ENCODE peak calls at places on chromosome X, in six cellular contexts. One of them, this sample, is unnamed.

GRCh38 chrX:41332408-41332987 is 1.5 kb upstream of the DDX3X start:
- DNase-seq in H54: no peak
- DNase-seq in GM10248: no peak
- DNase-seq in NCI-H774: no peak
- DNase-seq in T-helper 2 cell: peak; percentile 50
- DNase-seq in effector CD4-positive, alpha-beta T cell: no peak
- DNase-seq in this sample: no peak

GRCh38 chrX:50747471-50747900 is 66.5 kb downstream of the SHROOM4 start:
- DNase-seq in H54: no peak
- DNase-seq in NCI-H774: no peak
- DNase-seq in GM10248: peak; percentile 13
- DNase-seq in T-helper 2 cell: peak; percentile 0
- DNase-seq in effector CD4-positive, alpha-beta T cell: no peak
- DNase-seq in this sample: peak; percentile 15

GRCh38 chrX:149284616-149285015 is 220.5 kb downstream of the IDS start:
- DNase-seq in H54: no peak
- DNase-seq in T-helper 2 cell: no peak
- DNase-seq in GM10248: no peak
- DNase-seq in NCI-H774: no peak
- DNase-seq in effector CD4-positive, alpha-beta T cell: no peak
- DNase-seq in this sample: no peak

GRCh38 chrX:40145670-40146470 is 48.1 kb upstream of the BCOR start:
- DNase-seq in T-helper 2 cell: no peak
- DNase-seq in effector CD4-positive, alpha-beta T cell: no peak
- DNase-seq in NCI-H774: no peak
- DNase-seq in GM10248: no peak
- DNase-seq in H54: no peak
- DNase-seq in this sample: no peak

GRCh38 chrX:17022205-17022604 is 75.7 kb downstream of the REPS2 start:
- DNase-seq in T-helper 2 cell: peak; percentile 17
- DNase-seq in NCI-H774: no peak
- DNase-seq in GM10248: no peak
- DNase-seq in effector CD4-positive, alpha-beta T cell: no peak
- DNase-seq in H54: no peak
- DNase-seq in this sample: no peak

GRCh38 chrX:53093177-53093655 is 726 bp upstream of the KANTR start:
- DNase-seq in H54: no peak
- DNase-seq in NCI-H774: peak; percentile 55
- DNase-seq in effector CD4-positive, alpha-beta T cell: peak; percentile 65
- DNase-seq in GM10248: peak; percentile 68
- DNase-seq in T-helper 2 cell: peak; percentile 83
- DNase-seq in this sample: no peak

GRCh38 chrX:71282514-71283408 is 674 bp upstream of the NONO start:
- DNase-seq in GM10248: peak; percentile 29
- DNase-seq in effector CD4-positive, alpha-beta T cell: peak; percentile 23
- DNase-seq in T-helper 2 cell: peak; percentile 76
- DNase-seq in NCI-H774: peak; percentile 28
- DNase-seq in H54: no peak
- DNase-seq in this sample: no peak

GRCh38 chrX:44105228-44105913 is 132.2 kb upstream of the NDP start:
- DNase-seq in GM10248: no peak
- DNase-seq in T-helper 2 cell: no peak
- DNase-seq in effector CD4-positive, alpha-beta T cell: no peak
- DNase-seq in H54: no peak
- DNase-seq in NCI-H774: no peak
- DNase-seq in this sample: no peak

GRCh38 chrX:53556868-53557267 is 122.7 kb upstream of the HSD17B10 start:
- DNase-seq in effector CD4-positive, alpha-beta T cell: no peak
- DNase-seq in NCI-H774: no peak
- DNase-seq in T-helper 2 cell: no peak
- DNase-seq in GM10248: no peak
- DNase-seq in H54: no peak
- DNase-seq in this sample: no peak

GRCh38 chrX:150936556-150936955 is 38.1 kb upstream of the CD99L2 start:
- DNase-seq in GM10248: no peak
- DNase-seq in T-helper 2 cell: no peak
- DNase-seq in NCI-H774: no peak
- DNase-seq in H54: no peak
- DNase-seq in effector CD4-positive, alpha-beta T cell: no peak
- DNase-seq in this sample: no peak

GRCh38 chrX:48045410-48046311 is 25.8 kb downstream of the ZNF630 start:
- DNase-seq in effector CD4-positive, alpha-beta T cell: no peak
- DNase-seq in GM10248: no peak
- DNase-seq in T-helper 2 cell: no peak
- DNase-seq in NCI-H774: no peak
- DNase-seq in H54: no peak
- DNase-seq in this sample: no peak

GRCh38 chrX:118211891-118212816 is 95.5 kb upstream of the KLHL13 start:
- DNase-seq in effector CD4-positive, alpha-beta T cell: no peak
- DNase-seq in NCI-H774: no peak
- DNase-seq in T-helper 2 cell: no peak
- DNase-seq in H54: no peak
- DNase-seq in GM10248: no peak
- DNase-seq in this sample: no peak

GRCh38 chrX:475926-476723 is 89.4 kb upstream of the PPP2R3B start:
- DNase-seq in T-helper 2 cell: no peak
- DNase-seq in GM10248: no peak
- DNase-seq in effector CD4-positive, alpha-beta T cell: no peak
- DNase-seq in NCI-H774: no peak
- DNase-seq in H54: no peak
- DNase-seq in this sample: no peak

GRCh38 chrX:151697537-151697936 is 2.3 kb downstream of the PRRG3 start:
- DNase-seq in effector CD4-positive, alpha-beta T cell: no peak
- DNase-seq in T-helper 2 cell: no peak
- DNase-seq in GM10248: no peak
- DNase-seq in NCI-H774: no peak
- DNase-seq in H54: no peak
- DNase-seq in this sample: no peak

GRCh38 chrX:111394581-111394980 is 17.4 kb downstream of the DCX start:
- DNase-seq in T-helper 2 cell: no peak
- DNase-seq in effector CD4-positive, alpha-beta T cell: no peak
- DNase-seq in H54: no peak
- DNase-seq in GM10248: no peak
- DNase-seq in NCI-H774: no peak
- DNase-seq in this sample: no peak

GRCh38 chrX:115013705-115014104 is 3.7 kb downstream of the IL13RA2 start:
- DNase-seq in T-helper 2 cell: no peak
- DNase-seq in H54: no peak
- DNase-seq in GM10248: no peak
- DNase-seq in effector CD4-positive, alpha-beta T cell: no peak
- DNase-seq in NCI-H774: no peak
- DNase-seq in this sample: no peak

GRCh38 chrX:146863566-146863965 is 49.0 kb upstream of the CXorf51A start:
- DNase-seq in T-helper 2 cell: no peak
- DNase-seq in GM10248: no peak
- DNase-seq in H54: no peak
- DNase-seq in effector CD4-positive, alpha-beta T cell: no peak
- DNase-seq in NCI-H774: no peak
- DNase-seq in this sample: no peak

GRCh38 chrX:13028871-13029336 is 15.5 kb downstream of the FAM9C start:
- DNase-seq in H54: no peak
- DNase-seq in effector CD4-positive, alpha-beta T cell: no peak
- DNase-seq in GM10248: no peak
- DNase-seq in T-helper 2 cell: no peak
- DNase-seq in NCI-H774: no peak
- DNase-seq in this sample: no peak

GRCh38 chrX:23554304-23554703 is 113.0 kb upstream of the PRDX4 start:
- DNase-seq in NCI-H774: peak; percentile 9
- DNase-seq in effector CD4-positive, alpha-beta T cell: no peak
- DNase-seq in H54: no peak
- DNase-seq in T-helper 2 cell: peak; percentile 9
- DNase-seq in GM10248: peak; percentile 10
- DNase-seq in this sample: peak; percentile 15

GRCh38 chrX:129600981-129601424 is 53.8 kb downstream of the APLN start:
- DNase-seq in effector CD4-positive, alpha-beta T cell: no peak
- DNase-seq in T-helper 2 cell: peak; percentile 32
- DNase-seq in GM10248: no peak
- DNase-seq in H54: no peak
- DNase-seq in NCI-H774: peak; percentile 15
- DNase-seq in this sample: no peak

GRCh38 chrX:50927127-50927526 is 16.6 kb downstream of the BMP15 start:
- DNase-seq in GM10248: no peak
- DNase-seq in effector CD4-positive, alpha-beta T cell: no peak
- DNase-seq in NCI-H774: no peak
- DNase-seq in H54: no peak
- DNase-seq in T-helper 2 cell: no peak
- DNase-seq in this sample: no peak

GRCh38 chrX:129039176-129039575 is 484.1 kb downstream of the SMARCA1 start:
- DNase-seq in GM10248: no peak
- DNase-seq in H54: no peak
- DNase-seq in T-helper 2 cell: no peak
- DNase-seq in effector CD4-positive, alpha-beta T cell: no peak
- DNase-seq in NCI-H774: no peak
- DNase-seq in this sample: no peak

GRCh38 chrX:6446588-6446987 is 88.3 kb downstream of the VCX3A start:
- DNase-seq in H54: no peak
- DNase-seq in T-helper 2 cell: no peak
- DNase-seq in NCI-H774: peak; percentile 0
- DNase-seq in effector CD4-positive, alpha-beta T cell: no peak
- DNase-seq in GM10248: no peak
- DNase-seq in this sample: no peak

GRCh38 chrX:37825225-37825842 is 22.0 kb downstream of the DYNLT3 start:
- DNase-seq in effector CD4-positive, alpha-beta T cell: peak; percentile 39
- DNase-seq in NCI-H774: no peak
- DNase-seq in H54: no peak
- DNase-seq in T-helper 2 cell: peak; percentile 53
- DNase-seq in GM10248: peak; percentile 17
- DNase-seq in this sample: no peak

GRCh38 chrX:150805736-150806135 is 92.7 kb downstream of the CD99L2 start:
- DNase-seq in T-helper 2 cell: no peak
- DNase-seq in H54: no peak
- DNase-seq in GM10248: no peak
- DNase-seq in effector CD4-positive, alpha-beta T cell: no peak
- DNase-seq in NCI-H774: no peak
- DNase-seq in this sample: no peak

GRCh38 chrX:41785685-41786084 is 61.7 kb downstream of the GPR82 start:
- DNase-seq in effector CD4-positive, alpha-beta T cell: no peak
- DNase-seq in NCI-H774: no peak
- DNase-seq in T-helper 2 cell: no peak
- DNase-seq in H54: no peak
- DNase-seq in GM10248: no peak
- DNase-seq in this sample: no peak

GRCh38 chrX:38755319-38755718 is 45.9 kb upstream of the MID1IP1 start:
- DNase-seq in GM10248: no peak
- DNase-seq in NCI-H774: no peak
- DNase-seq in H54: no peak
- DNase-seq in T-helper 2 cell: no peak
- DNase-seq in effector CD4-positive, alpha-beta T cell: no peak
- DNase-seq in this sample: no peak

GRCh38 chrX:8988456-8988855 is 45.5 kb downstream of the FAM9B start:
- DNase-seq in effector CD4-positive, alpha-beta T cell: no peak
- DNase-seq in T-helper 2 cell: no peak
- DNase-seq in NCI-H774: no peak
- DNase-seq in H54: no peak
- DNase-seq in GM10248: no peak
- DNase-seq in this sample: no peak

GRCh38 chrX:73913580-73913979 is 350.6 kb downstream of the CHIC1 start:
- DNase-seq in effector CD4-positive, alpha-beta T cell: no peak
- DNase-seq in H54: no peak
- DNase-seq in NCI-H774: no peak
- DNase-seq in GM10248: no peak
- DNase-seq in T-helper 2 cell: no peak
- DNase-seq in this sample: no peak

GRCh38 chrX:115561605-115562491 is 874 bp downstream of the PLS3 start:
- DNase-seq in NCI-H774: peak; percentile 28
- DNase-seq in effector CD4-positive, alpha-beta T cell: no peak
- DNase-seq in GM10248: peak; percentile 33
- DNase-seq in H54: no peak
- DNase-seq in T-helper 2 cell: no peak
- DNase-seq in this sample: no peak

GRCh38 chrX:12814434-12814833 is 23.2 kb downstream of the PRPS2 start:
- DNase-seq in H54: no peak
- DNase-seq in NCI-H774: no peak
- DNase-seq in T-helper 2 cell: peak; percentile 57
- DNase-seq in effector CD4-positive, alpha-beta T cell: peak; percentile 14
- DNase-seq in GM10248: peak; percentile 57
- DNase-seq in this sample: peak; percentile 32

GRCh38 chrX:68684291-68684918 is 36.9 kb downstream of the STARD8 start:
- DNase-seq in effector CD4-positive, alpha-beta T cell: no peak
- DNase-seq in T-helper 2 cell: no peak
- DNase-seq in H54: no peak
- DNase-seq in NCI-H774: no peak
- DNase-seq in GM10248: no peak
- DNase-seq in this sample: no peak

GRCh38 chrX:56233682-56234081 is 1.5 kb downstream of the KLF8 start:
- DNase-seq in H54: no peak
- DNase-seq in GM10248: peak; percentile 31
- DNase-seq in effector CD4-positive, alpha-beta T cell: no peak
- DNase-seq in T-helper 2 cell: peak; percentile 12
- DNase-seq in NCI-H774: no peak
- DNase-seq in this sample: no peak

GRCh38 chrX:14351889-14352288 is 177.4 kb upstream of the GLRA2 start:
- DNase-seq in H54: no peak
- DNase-seq in GM10248: no peak
- DNase-seq in NCI-H774: no peak
- DNase-seq in effector CD4-positive, alpha-beta T cell: no peak
- DNase-seq in T-helper 2 cell: no peak
- DNase-seq in this sample: no peak

GRCh38 chrX:17537652-17538301 is 162.8 kb downstream of the NHS start:
- DNase-seq in NCI-H774: no peak
- DNase-seq in T-helper 2 cell: no peak
- DNase-seq in H54: no peak
- DNase-seq in GM10248: no peak
- DNase-seq in effector CD4-positive, alpha-beta T cell: no peak
- DNase-seq in this sample: no peak

GRCh38 chrX:12685541-12685940 is 105.7 kb upstream of the PRPS2 start:
- DNase-seq in NCI-H774: no peak
- DNase-seq in H54: no peak
- DNase-seq in T-helper 2 cell: no peak
- DNase-seq in GM10248: no peak
- DNase-seq in effector CD4-positive, alpha-beta T cell: no peak
- DNase-seq in this sample: no peak

GRCh38 chrX:150486011-150486410 is 82.4 kb upstream of the MTM1 start:
- DNase-seq in H54: peak; percentile 15
- DNase-seq in effector CD4-positive, alpha-beta T cell: peak; percentile 14
- DNase-seq in NCI-H774: no peak
- DNase-seq in GM10248: no peak
- DNase-seq in T-helper 2 cell: peak; percentile 68
- DNase-seq in this sample: peak; percentile 18

GRCh38 chrX:154430916-154431315 is 2.4 kb downstream of the ATP6AP1 start:
- DNase-seq in effector CD4-positive, alpha-beta T cell: no peak
- DNase-seq in H54: no peak
- DNase-seq in GM10248: no peak
- DNase-seq in T-helper 2 cell: no peak
- DNase-seq in NCI-H774: no peak
- DNase-seq in this sample: no peak

GRCh38 chrX:15908891-15909290 is 54.3 kb upstream of the AP1S2 start:
- DNase-seq in effector CD4-positive, alpha-beta T cell: no peak
- DNase-seq in NCI-H774: no peak
- DNase-seq in H54: no peak
- DNase-seq in T-helper 2 cell: no peak
- DNase-seq in GM10248: no peak
- DNase-seq in this sample: no peak

This sample was measured in Panc1.